ENCODE peak calls at places on chromosome 12, in five cellular contexts. One of them, this sample, is unnamed.

GRCh38 chr12:106744600-106744999 is 29.9 kb upstream of the RIC8B start:
- DNase-seq in brain microvascular endothelial cell: no peak
- DNase-seq in A549: no peak
- DNase-seq in WERI-Rb-1: no peak
- DNase-seq in left lung: no peak
- DNase-seq in this sample: no peak

GRCh38 chr12:103799504-103800251 is 41.4 kb downstream of the NT5DC3 start:
- DNase-seq in WERI-Rb-1: no peak
- DNase-seq in left lung: peak; percentile 45
- DNase-seq in brain microvascular endothelial cell: peak; percentile 53
- DNase-seq in A549: peak; percentile 28
- DNase-seq in this sample: no peak

GRCh38 chr12:3102721-3103410 is 25.7 kb downstream of the TSPAN9 start:
- DNase-seq in WERI-Rb-1: no peak
- DNase-seq in brain microvascular endothelial cell: no peak
- DNase-seq in A549: no peak
- DNase-seq in left lung: no peak
- DNase-seq in this sample: no peak

GRCh38 chr12:123076604-123077297 is 74.1 kb downstream of the PITPNM2 start:
- DNase-seq in left lung: no peak
- DNase-seq in brain microvascular endothelial cell: peak; percentile 6
- DNase-seq in WERI-Rb-1: no peak
- DNase-seq in A549: no peak
- DNase-seq in this sample: no peak

GRCh38 chr12:79247494-79247893 is 382.9 kb downstream of the SYT1 start:
- DNase-seq in brain microvascular endothelial cell: no peak
- DNase-seq in WERI-Rb-1: no peak
- DNase-seq in left lung: no peak
- DNase-seq in A549: no peak
- DNase-seq in this sample: no peak

GRCh38 chr12:96258451-96258933 is 64.3 kb downstream of the ELK3 start:
- DNase-seq in brain microvascular endothelial cell: peak; percentile 82
- DNase-seq in A549: no peak
- DNase-seq in left lung: no peak
- DNase-seq in WERI-Rb-1: no peak
- DNase-seq in this sample: no peak

GRCh38 chr12:52147983-52148540 is 43.8 kb downstream of the KRT80 start:
- DNase-seq in brain microvascular endothelial cell: no peak
- DNase-seq in A549: no peak
- DNase-seq in left lung: no peak
- DNase-seq in WERI-Rb-1: no peak
- DNase-seq in this sample: no peak

GRCh38 chr12:124497039-124497438 is 70.4 kb downstream of the NCOR2 start:
- DNase-seq in WERI-Rb-1: no peak
- DNase-seq in brain microvascular endothelial cell: no peak
- DNase-seq in A549: no peak
- DNase-seq in left lung: no peak
- DNase-seq in this sample: no peak

GRCh38 chr12:75545636-75546035 is 34.2 kb upstream of the KRR1 start:
- DNase-seq in A549: no peak
- DNase-seq in brain microvascular endothelial cell: no peak
- DNase-seq in WERI-Rb-1: no peak
- DNase-seq in left lung: no peak
- DNase-seq in this sample: no peak

GRCh38 chr12:52924764-52925716 is 20.2 kb upstream of the KRT8 start:
- DNase-seq in WERI-Rb-1: no peak
- DNase-seq in A549: peak; percentile 85
- DNase-seq in left lung: no peak
- DNase-seq in brain microvascular endothelial cell: peak; percentile 90
- DNase-seq in this sample: peak; percentile 62

GRCh38 chr12:106245767-106246166 is 2.1 kb downstream of the CKAP4 start:
- DNase-seq in A549: peak; percentile 64
- DNase-seq in brain microvascular endothelial cell: peak; percentile 56
- DNase-seq in left lung: peak; percentile 80
- DNase-seq in WERI-Rb-1: no peak
- DNase-seq in this sample: no peak

GRCh38 chr12:132191715-132192553 is 47.7 kb downstream of the NOC4L start:
- DNase-seq in brain microvascular endothelial cell: no peak
- DNase-seq in A549: no peak
- DNase-seq in left lung: no peak
- DNase-seq in WERI-Rb-1: no peak
- DNase-seq in this sample: no peak

GRCh38 chr12:38279756-38280155 is 36.8 kb upstream of the ALG10B start:
- DNase-seq in WERI-Rb-1: no peak
- DNase-seq in A549: no peak
- DNase-seq in brain microvascular endothelial cell: no peak
- DNase-seq in left lung: no peak
- DNase-seq in this sample: no peak

GRCh38 chr12:29961231-29961630 is 177.5 kb upstream of the TMTC1 start:
- DNase-seq in A549: no peak
- DNase-seq in WERI-Rb-1: no peak
- DNase-seq in left lung: no peak
- DNase-seq in brain microvascular endothelial cell: peak; percentile 57
- DNase-seq in this sample: no peak

GRCh38 chr12:67650528-67651379 is 2.2 kb downstream of the DYRK2 start:
- DNase-seq in brain microvascular endothelial cell: no peak
- DNase-seq in WERI-Rb-1: no peak
- DNase-seq in left lung: no peak
- DNase-seq in A549: peak; percentile 6
- DNase-seq in this sample: no peak

GRCh38 chr12:79559591-79559990 is 131.2 kb downstream of the PAWR start:
- DNase-seq in WERI-Rb-1: no peak
- DNase-seq in left lung: no peak
- DNase-seq in brain microvascular endothelial cell: no peak
- DNase-seq in A549: no peak
- DNase-seq in this sample: no peak

GRCh38 chr12:55704824-55705780 is 2.6 kb downstream of the ITGA7 start:
- DNase-seq in brain microvascular endothelial cell: no peak
- DNase-seq in WERI-Rb-1: no peak
- DNase-seq in left lung: no peak
- DNase-seq in A549: no peak
- DNase-seq in this sample: no peak

GRCh38 chr12:65895031-65895430 is 70.7 kb downstream of the HMGA2 start:
- DNase-seq in A549: no peak
- DNase-seq in left lung: no peak
- DNase-seq in brain microvascular endothelial cell: no peak
- DNase-seq in WERI-Rb-1: no peak
- DNase-seq in this sample: no peak

GRCh38 chr12:58025431-58025830 is 84.1 kb downstream of the ATP23 start:
- DNase-seq in brain microvascular endothelial cell: no peak
- DNase-seq in A549: no peak
- DNase-seq in left lung: no peak
- DNase-seq in WERI-Rb-1: no peak
- DNase-seq in this sample: no peak

GRCh38 chr12:125528300-125528699 is 463.1 kb downstream of the AACS start:
- DNase-seq in A549: no peak
- DNase-seq in WERI-Rb-1: no peak
- DNase-seq in brain microvascular endothelial cell: no peak
- DNase-seq in left lung: no peak
- DNase-seq in this sample: no peak

GRCh38 chr12:125530876-125531275 is 465.6 kb downstream of the AACS start:
- DNase-seq in WERI-Rb-1: no peak
- DNase-seq in left lung: no peak
- DNase-seq in brain microvascular endothelial cell: no peak
- DNase-seq in A549: no peak
- DNase-seq in this sample: no peak

GRCh38 chr12:125538800-125539199 is 473.6 kb downstream of the AACS start:
- DNase-seq in A549: no peak
- DNase-seq in brain microvascular endothelial cell: no peak
- DNase-seq in WERI-Rb-1: no peak
- DNase-seq in left lung: no peak
- DNase-seq in this sample: no peak

GRCh38 chr12:125533434-125534029 is 468.3 kb downstream of the AACS start:
- DNase-seq in brain microvascular endothelial cell: no peak
- DNase-seq in left lung: no peak
- DNase-seq in A549: peak; percentile 31
- DNase-seq in WERI-Rb-1: peak; percentile 56
- DNase-seq in this sample: no peak
- TF ChIP-seq CTCF in brain microvascular endothelial cell: peak; percentile 69
- TF ChIP-seq CTCF in left lung: peak; percentile 36
- TF ChIP-seq CTCF in A549: peak; percentile 75
- TF ChIP-seq CTCF in WERI-Rb-1: peak; percentile 87
- TF ChIP-seq CTCF in this sample: no peak

DNA sequence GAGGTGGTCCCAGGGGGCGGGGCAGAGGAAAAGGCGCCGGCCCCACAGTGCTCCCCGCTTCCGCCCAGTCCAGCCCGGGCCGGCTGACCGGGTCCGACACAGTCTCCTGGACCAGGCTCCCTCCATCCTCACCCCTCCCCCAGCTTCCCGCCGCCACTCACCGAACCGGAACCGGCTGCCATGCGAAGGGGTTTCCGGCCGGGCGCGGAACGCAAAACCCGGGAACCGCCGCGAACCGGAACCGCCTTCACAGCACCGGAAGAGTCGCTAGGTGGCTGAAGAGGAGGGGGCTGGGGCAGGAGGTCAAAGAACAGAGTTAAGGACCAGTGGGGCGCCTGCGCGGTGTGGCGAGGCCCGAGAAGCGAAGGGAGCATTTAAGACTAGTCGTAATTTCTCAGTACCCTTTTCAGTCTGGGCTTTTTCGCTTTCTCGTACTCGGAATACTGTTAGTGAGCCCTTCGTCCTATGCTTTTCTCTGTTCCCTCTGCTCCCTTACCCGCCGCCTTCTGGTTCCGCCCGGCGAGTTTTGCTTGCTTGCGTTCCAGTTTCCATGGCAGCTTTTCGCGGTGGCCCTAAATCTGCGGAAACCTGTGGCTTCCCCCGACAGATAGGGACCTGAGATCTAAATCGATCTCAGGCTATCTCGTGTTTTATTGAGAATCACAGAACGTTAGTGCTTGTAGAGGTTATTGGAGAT is at the start of gene SENP1:
- DNase-seq in A549: peak; percentile 86
- DNase-seq in WERI-Rb-1: peak; percentile 92
- DNase-seq in left lung: peak; percentile 88
- DNase-seq in brain microvascular endothelial cell: peak; percentile 78
- DNase-seq in this sample: peak; percentile 57
- TF ChIP-seq CTCF in A549: no peak
- TF ChIP-seq CTCF in WERI-Rb-1: peak; percentile 2
- TF ChIP-seq CTCF in left lung: no peak
- TF ChIP-seq CTCF in brain microvascular endothelial cell: peak; percentile 26
- TF ChIP-seq CTCF in this sample: peak; percentile 16

GRCh38 chr12:7642876-7643309 is 22.8 kb downstream of the APOBEC1 start:
- DNase-seq in brain microvascular endothelial cell: no peak
- DNase-seq in A549: no peak
- DNase-seq in WERI-Rb-1: peak; percentile 43
- DNase-seq in left lung: no peak
- DNase-seq in this sample: no peak
- TF ChIP-seq CTCF in brain microvascular endothelial cell: peak; percentile 51
- TF ChIP-seq CTCF in A549: peak; percentile 83
- TF ChIP-seq CTCF in WERI-Rb-1: peak; percentile 33
- TF ChIP-seq CTCF in left lung: peak; percentile 20
- TF ChIP-seq CTCF in this sample: peak; percentile 29

GRCh38 chr12:89525002-89525823 is 617 bp upstream of the GALNT4 start:
- DNase-seq in A549: peak; percentile 27
- DNase-seq in brain microvascular endothelial cell: peak; percentile 24
- DNase-seq in WERI-Rb-1: peak; percentile 42
- DNase-seq in left lung: peak; percentile 60
- DNase-seq in this sample: no peak
- TF ChIP-seq CTCF in A549: peak; percentile 33
- TF ChIP-seq CTCF in brain microvascular endothelial cell: no peak
- TF ChIP-seq CTCF in WERI-Rb-1: no peak
- TF ChIP-seq CTCF in left lung: no peak
- TF ChIP-seq CTCF in this sample: no peak

GRCh38 chr12:10867381-10867780 is 16.7 kb downstream of the PRH1 start:
- DNase-seq in left lung: no peak
- DNase-seq in brain microvascular endothelial cell: no peak
- DNase-seq in WERI-Rb-1: no peak
- DNase-seq in A549: no peak
- DNase-seq in this sample: no peak
- TF ChIP-seq CTCF in left lung: no peak
- TF ChIP-seq CTCF in brain microvascular endothelial cell: peak; percentile 10
- TF ChIP-seq CTCF in WERI-Rb-1: no peak
- TF ChIP-seq CTCF in A549: no peak
- TF ChIP-seq CTCF in this sample: no peak

This sample was measured in AG04450.